ENCODE peak calls at places on chromosomes 7 and 10, in six cellular contexts. H is spleen, Z is lower leg skin, A is mesenteric fat pad, W is anterior cingulate cortex, R is COR-L47. Q is an unnamed sample.

GRCh38 chr7:23570592-23571200 is 26.5 kb upstream of the CCDC126 start:
- DNase-seq in W (peak; percentile 58), R (peak; percentile 63), A (no peak), Z (peak; percentile 54), H (peak; percentile 73), Q (peak; percentile 81)

GRCh38 chr7:134552105-134552504 is 3.2 kb downstream of the AKR1B15 start:
- DNase-seq in W (no peak), A (no peak), Z (no peak), R (no peak), H (no peak), Q (no peak)

GRCh38 chr7:29408841-29409243 is 154.8 kb upstream of the PRR15 start:
- DNase-seq in W (peak; percentile 54), Z (peak; percentile 79), R (peak; percentile 77), A (no peak), H (no peak), Q (peak; percentile 78)

GRCh38 chr7:27154901-27155815 is 1.3 kb downstream of the HOXA7 start:
- DNase-seq in A (peak; percentile 88), R (no peak), W (no peak), Z (no peak), H (peak; percentile 74), Q (no peak)

GRCh38 chr10:43293677-43294057 is 26.8 kb upstream of the RASGEF1A start:
- DNase-seq in W (no peak), A (no peak), R (no peak), Z (no peak), H (no peak), Q (no peak)

GRCh38 chr7:23205861-23206510 is 24.1 kb downstream of the NUP42 start:
- DNase-seq in R (no peak), W (no peak), Z (no peak), A (no peak), H (no peak), Q (no peak)

GRCh38 chr7:130380121-130380860 is at the start of gene CPA1:
- DNase-seq in W (no peak), H (no peak), R (no peak), A (peak; percentile 75), Z (no peak), Q (no peak)

GRCh38 chr10:125120046-125120710 is 40.2 kb downstream of the CTBP2 start:
- DNase-seq in Z (no peak), R (no peak), A (no peak), H (peak; percentile 53), W (no peak), Q (no peak)

GRCh38 chr10:19930936-19931859 is 115.0 kb downstream of the PLXDC2 start:
- DNase-seq in A (no peak), H (no peak), W (no peak), Z (peak; percentile 70), R (no peak), Q (no peak)

GRCh38 chr7:78296036-78296435 is 497.5 kb downstream of the PHTF2 start:
- DNase-seq in Z (no peak), A (no peak), W (no peak), R (no peak), H (no peak), Q (no peak)

GRCh38 chr10:102384053-102384452 is 11.5 kb upstream of the NFKB2 start:
- DNase-seq in R (no peak), Z (no peak), A (no peak), W (no peak), H (peak; percentile 10), Q (no peak)

GRCh38 chr7:112252691-112253090 is 46.2 kb downstream of the ZNF277 start:
- DNase-seq in W (no peak), R (no peak), Z (no peak), A (no peak), H (no peak), Q (no peak)

GRCh38 chr7:147879116-147879750 is 711.3 kb upstream of the C7orf33 start:
- DNase-seq in R (no peak), A (no peak), H (no peak), W (no peak), Z (no peak), Q (no peak)

GRCh38 chr10:112394475-112394875 is 20.6 kb downstream of the ACSL5 start:
- DNase-seq in A (no peak), H (no peak), Z (no peak), R (no peak), W (no peak), Q (no peak)

GRCh38 chr10:55091691-55092328 is 290.8 kb upstream of the PCDH15 start:
- DNase-seq in R (peak; percentile 7), H (no peak), A (no peak), Z (no peak), W (no peak), Q (no peak)

GRCh38 chr10:517872-518475 is 171.5 kb downstream of the DIP2C start:
- DNase-seq in R (no peak), Z (no peak), W (no peak), A (no peak), H (peak; percentile 56), Q (no peak)

GRCh38 chr10:125419831-125420230 is 259.5 kb upstream of the CTBP2 start:
- DNase-seq in W (no peak), H (no peak), A (no peak), Z (no peak), R (no peak), Q (no peak)

GRCh38 chr10:69123306-69123746 is 652 bp upstream of the VPS26A start:
- DNase-seq in W (no peak), A (no peak), R (no peak), H (no peak), Z (no peak), Q (no peak)

GRCh38 chr10:8061274-8062211 is 7.1 kb downstream of the GATA3 start:
- DNase-seq in R (no peak), W (no peak), Z (no peak), A (no peak), H (no peak), Q (peak; percentile 26)

GRCh38 chr10:119478111-119479047 is 64.1 kb downstream of the RGS10 start:
- DNase-seq in R (no peak), Z (no peak), H (peak; percentile 88), W (no peak), A (no peak), Q (no peak)

GRCh38 chr7:81447351-81447952 is 322.4 kb downstream of the HGF start:
- DNase-seq in W (no peak), R (peak; percentile 46), A (no peak), H (no peak), Z (no peak), Q (no peak)

GRCh38 chr10:72688208-72688651 is 3.7 kb upstream of the MCU start:
- DNase-seq in Z (no peak), H (no peak), A (no peak), W (no peak), R (no peak), Q (no peak)

GRCh38 chr10:106959521-106959920 is 205.0 kb downstream of the SORCS1 start:
- DNase-seq in R (no peak), W (no peak), A (no peak), H (no peak), Z (no peak), Q (no peak)

GRCh38 chr7:94458041-94458440 is 51.6 kb upstream of the CASD1 start:
- DNase-seq in H (no peak), Z (no peak), W (no peak), R (no peak), A (no peak), Q (no peak)

GRCh38 chr10:93746844-93747284 is 10.9 kb upstream of the LGI1 start:
- DNase-seq in R (peak; percentile 75), H (no peak), A (no peak), Z (no peak), W (no peak), Q (no peak)

GRCh38 chr10:110425684-110426293 is 71.9 kb upstream of the DUSP5 start:
- DNase-seq in Z (no peak), H (no peak), W (no peak), R (no peak), A (no peak), Q (no peak)